ENCODE peak calls at places on chromosomes 12 and 14, in nine cellular contexts. One of them, this sample, is unnamed.

GRCh38 chr12:3897400-3897910 is 24.3 kb upstream of the PARP11 start:
- DNase-seq in BJ: no peak
- DNase-seq in Panc1: no peak
- DNase-seq in A549: no peak
- DNase-seq in left ventricle myocardium inferior: no peak
- DNase-seq in uterus: no peak
- DNase-seq in cardiac fibroblast: no peak
- DNase-seq in GM06990: no peak
- DNase-seq in dorsolateral prefrontal cortex: no peak
- DNase-seq in this sample: no peak

GRCh38 chr12:124240493-124240892 is 54.4 kb upstream of the RFLNA start:
- DNase-seq in BJ: no peak
- DNase-seq in GM06990: no peak
- DNase-seq in cardiac fibroblast: peak; percentile 20
- DNase-seq in uterus: no peak
- DNase-seq in Panc1: no peak
- DNase-seq in left ventricle myocardium inferior: no peak
- DNase-seq in dorsolateral prefrontal cortex: no peak
- DNase-seq in A549: peak; percentile 24
- DNase-seq in this sample: no peak

GRCh38 chr14:71244341-71244740 is 337.1 kb downstream of the PCNX1 start:
- DNase-seq in Panc1: no peak
- DNase-seq in left ventricle myocardium inferior: no peak
- DNase-seq in dorsolateral prefrontal cortex: no peak
- DNase-seq in A549: no peak
- DNase-seq in BJ: no peak
- DNase-seq in cardiac fibroblast: peak; percentile 82
- DNase-seq in uterus: no peak
- DNase-seq in GM06990: no peak
- DNase-seq in this sample: no peak

GRCh38 chr14:106436310-106436905 is 910.0 kb downstream of the TMEM121 start:
- DNase-seq in GM06990: peak; percentile 35
- DNase-seq in BJ: no peak
- DNase-seq in dorsolateral prefrontal cortex: no peak
- DNase-seq in Panc1: no peak
- DNase-seq in A549: peak; percentile 3
- DNase-seq in cardiac fibroblast: peak; percentile 14
- DNase-seq in uterus: no peak
- DNase-seq in left ventricle myocardium inferior: peak; percentile 19
- DNase-seq in this sample: no peak

GRCh38 chr12:49357099-49357678 is 10.1 kb upstream of the SPATS2 start:
- DNase-seq in Panc1: no peak
- DNase-seq in BJ: no peak
- DNase-seq in A549: no peak
- DNase-seq in GM06990: no peak
- DNase-seq in cardiac fibroblast: peak; percentile 95
- DNase-seq in left ventricle myocardium inferior: no peak
- DNase-seq in dorsolateral prefrontal cortex: no peak
- DNase-seq in uterus: no peak
- DNase-seq in this sample: no peak

GRCh38 chr12:57694459-57695019 is 607 bp downstream of the OS9 start:
- DNase-seq in Panc1: no peak
- DNase-seq in BJ: no peak
- DNase-seq in dorsolateral prefrontal cortex: peak; percentile 23
- DNase-seq in uterus: no peak
- DNase-seq in cardiac fibroblast: peak; percentile 9
- DNase-seq in left ventricle myocardium inferior: no peak
- DNase-seq in GM06990: no peak
- DNase-seq in A549: no peak
- DNase-seq in this sample: no peak

GRCh38 chr12:82517027-82517426 is 158.7 kb downstream of the METTL25 start:
- DNase-seq in Panc1: peak; percentile 12
- DNase-seq in GM06990: no peak
- DNase-seq in A549: no peak
- DNase-seq in left ventricle myocardium inferior: no peak
- DNase-seq in dorsolateral prefrontal cortex: no peak
- DNase-seq in cardiac fibroblast: peak; percentile 5
- DNase-seq in BJ: no peak
- DNase-seq in uterus: no peak
- DNase-seq in this sample: no peak

GRCh38 chr12:98373019-98373554 is 142.3 kb upstream of the TMPO start:
- DNase-seq in dorsolateral prefrontal cortex: no peak
- DNase-seq in left ventricle myocardium inferior: no peak
- DNase-seq in A549: peak; percentile 38
- DNase-seq in cardiac fibroblast: peak; percentile 73
- DNase-seq in Panc1: no peak
- DNase-seq in uterus: no peak
- DNase-seq in GM06990: no peak
- DNase-seq in BJ: no peak
- DNase-seq in this sample: no peak

GRCh38 chr12:100303831-100304230 is 36.9 kb downstream of the SCYL2 start:
- DNase-seq in BJ: no peak
- DNase-seq in A549: no peak
- DNase-seq in Panc1: no peak
- DNase-seq in uterus: no peak
- DNase-seq in GM06990: no peak
- DNase-seq in dorsolateral prefrontal cortex: no peak
- DNase-seq in left ventricle myocardium inferior: no peak
- DNase-seq in cardiac fibroblast: no peak
- DNase-seq in this sample: no peak

GRCh38 chr14:32584079-32584478 is 255.0 kb downstream of the AKAP6 start:
- DNase-seq in uterus: no peak
- DNase-seq in GM06990: no peak
- DNase-seq in dorsolateral prefrontal cortex: no peak
- DNase-seq in Panc1: no peak
- DNase-seq in A549: no peak
- DNase-seq in left ventricle myocardium inferior: no peak
- DNase-seq in cardiac fibroblast: no peak
- DNase-seq in BJ: no peak
- DNase-seq in this sample: no peak

GRCh38 chr12:63208956-63209355 is 58.0 kb upstream of the AVPR1A start:
- DNase-seq in Panc1: no peak
- DNase-seq in BJ: no peak
- DNase-seq in A549: no peak
- DNase-seq in dorsolateral prefrontal cortex: no peak
- DNase-seq in GM06990: no peak
- DNase-seq in left ventricle myocardium inferior: no peak
- DNase-seq in uterus: no peak
- DNase-seq in cardiac fibroblast: no peak
- DNase-seq in this sample: no peak

GRCh38 chr12:63206908-63207307 is 55.9 kb upstream of the AVPR1A start:
- DNase-seq in A549: no peak
- DNase-seq in cardiac fibroblast: peak; percentile 35
- DNase-seq in GM06990: no peak
- DNase-seq in left ventricle myocardium inferior: no peak
- DNase-seq in Panc1: no peak
- DNase-seq in uterus: no peak
- DNase-seq in dorsolateral prefrontal cortex: no peak
- DNase-seq in BJ: no peak
- DNase-seq in this sample: peak; percentile 32

GRCh38 chr12:63212316-63212715 is 61.3 kb upstream of the AVPR1A start:
- DNase-seq in uterus: no peak
- DNase-seq in dorsolateral prefrontal cortex: no peak
- DNase-seq in Panc1: no peak
- DNase-seq in A549: no peak
- DNase-seq in GM06990: no peak
- DNase-seq in BJ: no peak
- DNase-seq in left ventricle myocardium inferior: no peak
- DNase-seq in cardiac fibroblast: no peak
- DNase-seq in this sample: no peak

DNA sequence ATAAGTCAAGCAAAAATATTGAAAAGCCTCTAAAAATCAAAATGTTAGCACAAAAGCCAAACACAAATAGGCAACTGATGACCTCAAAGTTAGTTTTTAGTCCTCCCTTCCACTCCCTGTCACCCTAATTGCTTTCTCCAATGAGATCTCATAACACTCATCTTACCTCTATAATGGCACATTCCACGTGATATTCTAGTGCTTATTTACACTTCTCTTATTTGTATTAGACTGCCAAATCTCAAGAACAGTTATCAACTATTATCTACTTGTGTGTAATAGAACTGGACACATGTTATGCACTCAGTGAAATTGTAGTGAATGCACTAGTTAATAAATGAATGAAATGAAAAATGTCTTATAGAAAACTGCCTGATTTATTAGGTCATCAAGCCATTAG is 55.5 kb upstream of the AVPR1A start:
- DNase-seq in BJ: no peak
- DNase-seq in uterus: no peak
- DNase-seq in Panc1: no peak
- DNase-seq in GM06990: no peak
- DNase-seq in cardiac fibroblast: no peak
- DNase-seq in left ventricle myocardium inferior: no peak
- DNase-seq in A549: no peak
- DNase-seq in dorsolateral prefrontal cortex: no peak
- DNase-seq in this sample: no peak
- H3K4me3 ChIP-seq in BJ: no peak overlapping the region
- H3K4me3 ChIP-seq in uterus: no peak overlapping the region
- H3K4me3 ChIP-seq in Panc1: no peak overlapping the region
- H3K4me3 ChIP-seq in GM06990: no peak overlapping the region
- H3K4me3 ChIP-seq in cardiac fibroblast: no peak overlapping the region
- H3K4me3 ChIP-seq in left ventricle myocardium inferior: no peak overlapping the region
- H3K4me3 ChIP-seq in A549: no peak overlapping the region
- H3K4me3 ChIP-seq in dorsolateral prefrontal cortex: no peak overlapping the region
- H3K4me3 ChIP-seq in this sample: no peak overlapping the region

GRCh38 chr14:94142836-94143235 is 13.4 kb upstream of the IFI27L2 start:
- DNase-seq in cardiac fibroblast: no peak
- DNase-seq in Panc1: no peak
- DNase-seq in left ventricle myocardium inferior: no peak
- DNase-seq in A549: no peak
- DNase-seq in uterus: no peak
- DNase-seq in BJ: no peak
- DNase-seq in dorsolateral prefrontal cortex: no peak
- DNase-seq in GM06990: no peak
- DNase-seq in this sample: no peak
- TF ChIP-seq CTCF in cardiac fibroblast: no peak
- TF ChIP-seq CTCF in Panc1: no peak
- TF ChIP-seq CTCF in left ventricle myocardium inferior: no peak
- TF ChIP-seq CTCF in A549: no peak
- TF ChIP-seq CTCF in uterus: no peak
- TF ChIP-seq CTCF in BJ: no peak
- TF ChIP-seq CTCF in dorsolateral prefrontal cortex: no peak
- TF ChIP-seq CTCF in GM06990: no peak
- TF ChIP-seq CTCF in this sample: no peak

DNA sequence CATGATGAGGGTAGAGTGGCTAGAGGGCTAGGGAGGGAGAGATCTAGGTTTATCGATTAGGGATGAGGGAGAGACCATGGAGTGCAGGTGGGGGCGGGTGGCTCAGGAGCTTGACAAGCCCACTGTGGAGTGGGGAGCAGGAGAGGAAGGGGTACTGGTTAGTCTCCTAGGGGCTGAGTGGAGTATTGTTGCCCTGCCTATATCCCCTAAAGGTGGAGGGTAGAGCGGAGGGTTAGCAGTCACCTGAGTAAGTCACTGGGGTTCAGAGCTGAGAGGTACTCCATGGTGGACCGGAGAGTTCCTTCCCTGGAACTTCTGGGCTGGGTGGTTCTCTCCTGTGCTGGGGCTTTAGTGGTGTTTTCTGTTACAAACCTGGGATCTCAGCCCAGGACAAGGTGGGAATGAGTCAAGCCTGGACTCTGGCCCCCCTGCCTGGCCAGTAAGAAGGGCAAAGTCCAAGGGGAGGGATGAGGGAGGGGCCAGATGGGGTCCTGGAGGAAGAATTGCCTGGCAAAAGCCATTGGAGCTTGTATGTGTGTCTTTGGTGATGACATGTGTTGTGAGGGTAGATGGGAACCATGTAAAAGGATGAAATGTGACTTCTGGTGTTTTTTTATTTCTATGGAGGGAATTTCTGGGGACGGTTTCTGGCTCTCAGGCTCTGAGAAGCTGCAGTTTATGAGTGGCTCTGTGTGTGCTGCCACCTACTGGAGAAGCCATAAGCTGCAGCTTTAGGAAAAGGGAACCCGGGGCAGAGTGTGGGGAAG is at the start of gene CIDEB:
- DNase-seq in cardiac fibroblast: peak; percentile 67
- DNase-seq in BJ: no peak
- DNase-seq in uterus: peak; percentile 52
- DNase-seq in GM06990: no peak
- DNase-seq in A549: peak; percentile 77
- DNase-seq in dorsolateral prefrontal cortex: peak; percentile 63
- DNase-seq in Panc1: peak; percentile 33
- DNase-seq in left ventricle myocardium inferior: peak; percentile 45
- DNase-seq in this sample: no peak
- H3K4me3 ChIP-seq in cardiac fibroblast: no peak within 1 kb of the TSS
- H3K4me3 ChIP-seq in BJ: no peak within 1 kb of the TSS
- H3K4me3 ChIP-seq in uterus: no peak within 1 kb of the TSS
- H3K4me3 ChIP-seq in GM06990: no peak within 1 kb of the TSS
- H3K4me3 ChIP-seq in A549: no peak within 1 kb of the TSS
- H3K4me3 ChIP-seq in dorsolateral prefrontal cortex: no peak within 1 kb of the TSS
- H3K4me3 ChIP-seq in Panc1: no peak within 1 kb of the TSS
- H3K4me3 ChIP-seq in left ventricle myocardium inferior: no peak within 1 kb of the TSS
- H3K4me3 ChIP-seq in this sample: peak within 1 kb of the TSS; percentile 30

GRCh38 chr12:53102883-53103807 is at the start of gene SOAT2:
- DNase-seq in Panc1: no peak
- DNase-seq in cardiac fibroblast: no peak
- DNase-seq in dorsolateral prefrontal cortex: no peak
- DNase-seq in BJ: no peak
- DNase-seq in uterus: no peak
- DNase-seq in GM06990: peak; percentile 48
- DNase-seq in left ventricle myocardium inferior: no peak
- DNase-seq in A549: no peak
- DNase-seq in this sample: no peak

GRCh38 chr12:53103860-53104305 is 597 bp downstream of the SOAT2 start:
- DNase-seq in GM06990: peak; percentile 28
- DNase-seq in cardiac fibroblast: no peak
- DNase-seq in BJ: no peak
- DNase-seq in dorsolateral prefrontal cortex: no peak
- DNase-seq in left ventricle myocardium inferior: no peak
- DNase-seq in Panc1: no peak
- DNase-seq in uterus: no peak
- DNase-seq in A549: no peak
- DNase-seq in this sample: no peak

GRCh38 chr12:53105256-53105655 is 2.0 kb downstream of the SOAT2 start:
- DNase-seq in dorsolateral prefrontal cortex: no peak
- DNase-seq in BJ: no peak
- DNase-seq in left ventricle myocardium inferior: no peak
- DNase-seq in GM06990: no peak
- DNase-seq in Panc1: no peak
- DNase-seq in A549: no peak
- DNase-seq in uterus: no peak
- DNase-seq in cardiac fibroblast: no peak
- DNase-seq in this sample: no peak

GRCh38 chr12:53105712-53106439 is 2.6 kb downstream of the SOAT2 start:
- DNase-seq in Panc1: no peak
- DNase-seq in cardiac fibroblast: no peak
- DNase-seq in BJ: no peak
- DNase-seq in left ventricle myocardium inferior: no peak
- DNase-seq in dorsolateral prefrontal cortex: peak; percentile 5
- DNase-seq in A549: no peak
- DNase-seq in GM06990: no peak
- DNase-seq in uterus: no peak
- DNase-seq in this sample: no peak

DNA sequence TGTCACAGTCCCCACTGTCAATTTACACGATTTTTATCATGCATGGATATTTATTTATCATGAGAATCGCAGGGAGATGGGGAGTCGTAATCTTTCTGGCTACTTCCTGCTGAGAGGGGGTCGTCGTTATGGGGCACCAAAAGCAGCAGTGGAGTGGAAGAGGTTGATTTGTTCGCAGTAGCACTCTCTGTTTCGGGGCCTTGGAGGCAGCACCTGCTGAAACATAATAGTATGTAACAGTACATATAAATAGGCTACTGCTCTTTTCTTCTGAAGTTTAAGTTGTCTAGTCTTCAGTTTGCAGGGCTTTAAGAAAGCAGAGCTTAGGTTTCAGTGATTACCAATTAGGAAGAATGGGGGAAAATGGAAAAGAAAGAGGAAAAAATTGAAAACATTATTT is 3.8 kb downstream of the SOAT2 start:
- DNase-seq in uterus: no peak
- DNase-seq in GM06990: no peak
- DNase-seq in left ventricle myocardium inferior: no peak
- DNase-seq in BJ: no peak
- DNase-seq in Panc1: no peak
- DNase-seq in A549: no peak
- DNase-seq in dorsolateral prefrontal cortex: no peak
- DNase-seq in cardiac fibroblast: no peak
- DNase-seq in this sample: no peak
- TF ChIP-seq CTCF in uterus: no peak
- TF ChIP-seq CTCF in GM06990: no peak
- TF ChIP-seq CTCF in left ventricle myocardium inferior: no peak
- TF ChIP-seq CTCF in BJ: no peak
- TF ChIP-seq CTCF in Panc1: no peak
- TF ChIP-seq CTCF in A549: no peak
- TF ChIP-seq CTCF in dorsolateral prefrontal cortex: no peak
- TF ChIP-seq CTCF in cardiac fibroblast: no peak
- TF ChIP-seq CTCF in this sample: no peak